ENCODE peak calls at places on chromosomes 1 and 21, in five cellular contexts. S, V, I, T and K are unnamed samples.

GRCh38 chr1:100036718-100037664 is 67.2 kb downstream of the SLC35A3 start:
- DNase-seq in S (no peak), V (no peak), I (no peak), T (no peak), K (no peak)

GRCh38 chr1:150995896-150996295 is 10.8 kb downstream of the MINDY1 start:
- DNase-seq in S (peak; percentile 78), V (no peak), I (peak; percentile 63), T (no peak), K (no peak)

GRCh38 chr1:235646463-235646862 is 3.1 kb downstream of the GNG4 start:
- DNase-seq in S (no peak), V (no peak), I (no peak), T (no peak), K (no peak)

GRCh38 chr21:33396966-33397365 is 6.2 kb upstream of the IFNGR2 start:
- DNase-seq in S (no peak), V (no peak), I (no peak), T (no peak), K (no peak)

GRCh38 chr1:115228191-115228590 is 109.9 kb downstream of the NGF start:
- DNase-seq in S (no peak), V (no peak), I (no peak), T (no peak), K (no peak)

GRCh38 chr1:6889875-6890480 is 104.7 kb downstream of the CAMTA1 start:
- DNase-seq in S (no peak), V (peak; percentile 8), I (peak; percentile 27), T (no peak), K (no peak)

GRCh38 chr1:6860401-6860800 is 75.1 kb downstream of the CAMTA1 start:
- DNase-seq in S (no peak), V (no peak), I (no peak), T (no peak), K (no peak)

GRCh38 chr1:177585492-177586220 is 384.2 kb downstream of the SEC16B start:
- DNase-seq in S (no peak), V (no peak), I (no peak), T (no peak), K (no peak)

GRCh38 chr1:6260433-6260934 is 414 bp downstream of the GPR153 start:
- DNase-seq in S (peak; percentile 64), V (no peak), I (peak; percentile 58), T (no peak), K (peak; percentile 31)

GRCh38 chr1:152878042-152878441 is at the start of gene SMCP:
- DNase-seq in S (no peak), V (no peak), I (no peak), T (no peak), K (no peak)
- TF ChIP-seq CTCF in S (no peak), V (no peak), I (no peak), T (no peak), K (no peak)

GRCh38 chr1:39160703-39161102 is 43.8 kb upstream of the MACF1 start:
- DNase-seq in S (no peak), V (no peak), I (no peak), T (no peak), K (no peak)
- TF ChIP-seq CTCF in S (no peak), V (no peak), I (no peak), T (no peak), K (no peak)

GRCh38 chr1:44654621-44655187 is 19.6 kb downstream of the TMEM53 start:
- DNase-seq in S (no peak), V (no peak), I (no peak), T (no peak), K (no peak)

GRCh38 chr1:44655609-44656008 is 18.7 kb downstream of the TMEM53 start:
- DNase-seq in S (peak; percentile 56), V (no peak), I (no peak), T (no peak), K (no peak)

GRCh38 chr1:44652445-44653106 is 21.7 kb downstream of the TMEM53 start:
- DNase-seq in S (peak; percentile 88), V (peak; percentile 70), I (peak; percentile 79), T (peak; percentile 77), K (peak; percentile 70)

GRCh38 chr1:44651069-44651468 is 23.2 kb downstream of the TMEM53 start:
- DNase-seq in S (peak; percentile 28), V (no peak), I (no peak), T (no peak), K (no peak)

DNA sequence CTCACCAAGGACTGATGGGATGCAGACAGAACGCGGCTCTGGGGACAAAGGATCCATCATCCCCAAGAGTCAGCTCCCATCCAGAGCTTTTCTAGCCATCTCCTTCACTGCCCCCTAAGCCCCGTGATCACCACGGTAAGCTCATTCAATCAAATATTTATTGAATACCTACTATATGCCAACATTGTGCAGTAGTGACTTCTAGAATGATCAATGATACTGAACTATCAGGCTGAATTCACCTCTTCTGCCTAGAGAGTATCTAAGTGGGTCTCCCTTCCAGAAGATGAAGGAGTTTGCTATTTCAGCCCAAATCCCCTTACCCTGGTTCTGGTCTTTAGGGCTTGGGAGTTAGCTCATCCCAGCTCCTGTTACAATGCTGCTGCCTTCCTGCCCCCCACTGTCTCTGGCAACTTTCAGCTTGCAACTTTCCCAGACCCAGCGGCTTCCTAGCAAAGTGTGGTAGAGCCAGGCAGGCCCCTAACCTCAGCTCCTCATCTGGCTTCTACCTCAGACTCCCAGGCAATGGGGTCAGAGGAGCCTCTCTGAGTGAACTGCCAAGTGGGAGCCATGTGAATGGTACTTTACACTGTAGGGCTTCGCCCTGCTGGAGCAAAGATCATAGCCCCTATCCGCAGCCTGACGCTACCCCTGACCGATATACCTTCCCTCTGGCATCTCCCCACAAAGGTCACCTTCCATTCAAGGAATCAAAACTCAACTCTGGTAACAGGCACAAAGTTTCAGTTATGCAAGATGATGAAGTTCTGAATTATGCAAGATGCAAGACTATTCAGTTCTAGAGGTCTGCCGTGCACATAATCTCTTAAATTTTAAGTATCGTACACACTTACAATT is 20.9 kb downstream of the TMEM53 start:
- DNase-seq in S (no peak), V (no peak), I (no peak), T (no peak), K (no peak)
- TF ChIP-seq CTCF in S (no peak), V (peak; percentile 53), I (no peak), T (no peak), K (no peak)

DNA sequence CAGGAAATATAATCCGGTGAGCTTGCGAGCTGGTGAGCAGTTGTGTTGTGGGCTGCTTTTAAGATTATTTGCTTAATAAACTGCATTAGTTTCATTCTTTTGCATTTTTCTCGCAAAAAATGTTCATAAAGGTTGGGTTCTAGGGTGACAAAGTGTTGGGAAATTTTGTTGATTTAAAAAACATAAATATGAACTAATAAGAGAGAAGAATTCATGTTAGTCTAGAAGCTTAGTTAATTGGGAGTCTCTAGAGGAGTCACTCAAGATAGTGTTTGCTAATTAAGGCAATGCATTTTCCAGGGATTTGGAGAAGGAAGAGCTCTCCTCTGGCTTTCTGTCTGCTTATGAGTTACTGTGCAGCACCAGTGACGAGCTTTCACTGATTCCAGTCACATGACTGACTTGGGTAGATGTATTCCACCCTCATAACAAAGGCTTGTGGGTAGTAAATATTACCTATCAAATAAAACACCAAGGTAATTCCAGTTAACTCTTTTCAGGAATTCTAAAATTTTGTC is 417.0 kb downstream of the PTBP2 start:
- DNase-seq in S (no peak), V (no peak), I (no peak), T (no peak), K (no peak)
- TF ChIP-seq CTCF in S (no peak), V (peak; percentile 23), I (no peak), T (no peak), K (no peak)

GRCh38 chr1:42035205-42035829 is 116.6 kb upstream of the HIVEP3 start:
- DNase-seq in S (peak; percentile 78), V (no peak), I (no peak), T (no peak), K (no peak)
- TF ChIP-seq CTCF in S (peak; percentile 37), V (peak; percentile 41), I (peak; percentile 48), T (peak; percentile 27), K (no peak)

GRCh38 chr1:212238552-212238951 is 46.7 kb upstream of the PPP2R5A start:
- DNase-seq in S (no peak), V (no peak), I (peak; percentile 17), T (peak; percentile 59), K (no peak)

GRCh38 chr1:212241445-212242287 is 43.5 kb upstream of the PPP2R5A start:
- DNase-seq in S (no peak), V (no peak), I (no peak), T (no peak), K (no peak)

GRCh38 chr1:212242985-212243308 is 42.3 kb upstream of the PPP2R5A start:
- DNase-seq in S (no peak), V (no peak), I (no peak), T (no peak), K (no peak)

GRCh38 chr1:212244441-212244840 is 40.8 kb upstream of the PPP2R5A start:
- DNase-seq in S (no peak), V (no peak), I (no peak), T (no peak), K (no peak)

DNA sequence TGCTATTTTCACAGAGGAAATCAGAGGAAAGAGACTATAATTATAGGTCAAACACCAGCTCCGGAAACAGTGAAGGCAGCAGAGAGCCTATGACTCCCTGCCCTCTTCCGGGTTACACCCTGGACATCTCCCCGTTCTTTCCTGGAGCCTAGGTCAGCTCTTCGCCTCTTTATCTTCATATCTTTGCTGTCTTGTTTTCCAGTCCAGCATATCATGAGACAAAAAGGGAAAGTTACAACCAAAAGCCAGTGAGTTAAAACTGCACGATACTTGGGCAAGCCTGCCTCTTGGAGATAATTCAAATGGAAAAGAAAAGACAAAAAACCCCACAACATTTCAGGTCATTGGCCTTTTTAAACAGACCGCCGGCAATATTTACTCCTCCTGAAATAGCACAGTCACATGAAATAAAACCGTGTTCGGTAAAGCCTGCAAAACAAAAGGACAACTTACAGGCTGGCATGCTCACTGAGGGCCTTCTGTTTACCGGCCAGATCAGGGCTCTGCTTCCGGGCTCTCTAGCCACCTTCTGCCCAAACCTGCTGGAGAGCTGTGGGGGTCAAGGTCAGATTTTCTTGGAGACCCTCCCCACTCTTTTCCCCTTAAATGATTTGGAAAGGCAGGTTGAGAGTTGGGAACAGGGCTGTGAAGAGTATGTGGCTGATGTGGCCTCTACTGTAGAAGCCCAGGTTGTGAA is 42.8 kb upstream of the PPP2R5A start:
- DNase-seq in S (no peak), V (no peak), I (no peak), T (no peak), K (no peak)
- TF ChIP-seq CTCF in S (no peak), V (no peak), I (no peak), T (no peak), K (no peak)